ENCODE peak calls at places on chromosome 13, in five cellular contexts. Q is body of pancreas, T is IMR-90, K is mammary epithelial cell, Y is Peyer's patch. C is an unnamed sample. For H3K4me1, the result is how much of the 10 kb centered on the place peaks cover.

GRCh38 chr13:77733674-77734073 is 36.2 kb downstream of the SLAIN1 start:
- DNase-seq in K (no peak), T (no peak), Y (no peak), Q (no peak), C (no peak)

GRCh38 chr13:114004416-114005205 is 30.7 kb upstream of the C13orf46 start:
- DNase-seq in K (no peak), T (peak), Y (no peak), Q (peak), C (no peak)

GRCh38 chr13:98033277-98034247 is 80.1 kb downstream of the IPO5 start:
- DNase-seq in Y (no peak), K (peak), T (peak), Q (peak), C (peak)

GRCh38 chr13:111031531-111031961 is 83.6 kb upstream of the ARHGEF7 start:
- DNase-seq in Q (no peak), K (peak), T (peak), Y (no peak), C (no peak)

GRCh38 chr13:94813920-94814500 is 101.7 kb upstream of the SOX21 start:
- DNase-seq in K (no peak), Y (no peak), Q (no peak), T (no peak), C (no peak)

GRCh38 chr13:52459668-52460067 is 4.4 kb downstream of the CKAP2 start:
- DNase-seq in Q (no peak), Y (no peak), T (peak), K (peak), C (peak)

GRCh38 chr13:20989883-20990282 is 71.5 kb downstream of the LATS2 start:
- DNase-seq in K (no peak), Q (no peak), Y (no peak), T (no peak), C (no peak)

GRCh38 chr13:20119960-20120359 is 40.9 kb downstream of the GJA3 start:
- DNase-seq in Q (no peak), K (no peak), T (no peak), Y (no peak), C (no peak)

GRCh38 chr13:66673401-66673800 is 556.7 kb downstream of the PCDH9 start:
- DNase-seq in T (peak), K (peak), Q (no peak), Y (no peak), C (peak)

GRCh38 chr13:20637811-20638210 is 65.7 kb upstream of the IL17D start:
- DNase-seq in K (no peak), T (no peak), Q (no peak), Y (no peak), C (no peak)

GRCh38 chr13:46166947-46167610 is 14.9 kb downstream of the LCP1 start:
- DNase-seq in K (no peak), Y (no peak), Q (no peak), T (no peak), C (no peak)

GRCh38 chr13:39847336-39847735 is 191.9 kb downstream of the COG6 start:
- DNase-seq in Q (no peak), Y (no peak), K (no peak), T (no peak), C (no peak)

GRCh38 chr13:32045537-32045936 is 14.0 kb downstream of the FRY start:
- DNase-seq in K (no peak), Q (no peak), T (peak), Y (no peak), C (no peak)

GRCh38 chr13:48304132-48304876 is 753 bp downstream of the RB1 start:
- DNase-seq in T (peak), K (peak), Q (peak), Y (peak), C (no peak)

GRCh38 chr13:60109285-60109684 is 54.4 kb downstream of the DIAPH3 start:
- DNase-seq in Y (no peak), K (no peak), Q (no peak), T (no peak), C (no peak)

GRCh38 chr13:26498524-26499208 is 58.8 kb upstream of the WASF3 start:
- DNase-seq in Y (peak), T (peak), K (no peak), Q (no peak), C (no peak)

GRCh38 chr13:92483894-92484293 is 742.7 kb upstream of the GPC6 start:
- DNase-seq in Y (no peak), T (no peak), Q (no peak), K (no peak), C (no peak)

GRCh38 chr13:35694549-35695233 is 218.2 kb upstream of the MAB21L1 start:
- DNase-seq in T (no peak), K (no peak), Q (no peak), Y (no peak), C (no peak)

GRCh38 chr13:110062077-110062776 is 244.7 kb downstream of the COL4A1 start:
- DNase-seq in T (peak), Q (peak), K (peak), Y (no peak), C (peak)

GRCh38 chr13:40996433-40997095 is 22.6 kb downstream of the ELF1 start:
- DNase-seq in T (no peak), K (no peak), Y (no peak), Q (no peak), C (no peak)

GRCh38 chr13:21673592-21674270 is 2.9 kb downstream of the FGF9 start:
- DNase-seq in Q (peak), Y (peak), T (peak), K (peak), C (no peak)

GRCh38 chr13:20566424-20566916 is 487 bp upstream of the IFT88 start:
- DNase-seq in Y (peak), K (peak), Q (peak), T (peak), C (peak)

GRCh38 chr13:106566682-106567420 is 1.1 kb downstream of the ARGLU1 start:
- DNase-seq in T (peak), Y (no peak), Q (peak), K (peak), C (no peak)

GRCh38 chr13:27018230-27018875 is 153.3 kb downstream of the USP12 start:
- DNase-seq in K (no peak), Y (no peak), T (no peak), Q (no peak), C (no peak)

GRCh38 chr13:43195112-43195511 is 171.7 kb downstream of the DNAJC15 start:
- DNase-seq in K (no peak), Q (no peak), Y (no peak), T (no peak), C (no peak)

GRCh38 chr13:43196171-43196611 is 172.8 kb downstream of the DNAJC15 start:
- DNase-seq in T (peak), K (no peak), Q (no peak), Y (no peak), C (no peak)

GRCh38 chr13:43196750-43197149 is 173.4 kb downstream of the DNAJC15 start:
- DNase-seq in Y (no peak), Q (no peak), K (no peak), T (no peak), C (no peak)

GRCh38 chr13:43193789-43194188 is 170.4 kb downstream of the DNAJC15 start:
- DNase-seq in K (no peak), T (no peak), Q (no peak), Y (no peak), C (no peak)

GRCh38 chr13:43195551-43195950 is 172.2 kb downstream of the DNAJC15 start:
- DNase-seq in Y (no peak), Q (no peak), K (no peak), T (no peak), C (no peak)
- TF ChIP-seq CTCF in Y (no peak), Q (no peak), K (peak), T (peak), C (peak)

GRCh38 chr13:24004142-24004541 is 106.8 kb upstream of the C1QTNF9B start:
- DNase-seq in T (no peak), K (no peak), Y (no peak), Q (no peak), C (no peak)

GRCh38 chr13:24006520-24007248 is 109.4 kb upstream of the C1QTNF9B start:
- DNase-seq in Y (peak), T (no peak), Q (no peak), K (no peak), C (no peak)

GRCh38 chr13:24002206-24002815 is 105.0 kb upstream of the C1QTNF9B start:
- DNase-seq in T (no peak), Y (no peak), Q (no peak), K (no peak), C (no peak)

GRCh38 chr13:24005711-24006281 is 108.5 kb upstream of the C1QTNF9B start:
- DNase-seq in Y (no peak), Q (no peak), K (no peak), T (no peak), C (no peak)

GRCh38 chr13:24004971-24005370 is 107.7 kb upstream of the C1QTNF9B start:
- DNase-seq in Y (no peak), T (no peak), K (no peak), Q (no peak), C (no peak)
- H3K27ac ChIP-seq in Y (no peak), T (no peak), K (no peak), Q (no peak), C (no peak)

DNA sequence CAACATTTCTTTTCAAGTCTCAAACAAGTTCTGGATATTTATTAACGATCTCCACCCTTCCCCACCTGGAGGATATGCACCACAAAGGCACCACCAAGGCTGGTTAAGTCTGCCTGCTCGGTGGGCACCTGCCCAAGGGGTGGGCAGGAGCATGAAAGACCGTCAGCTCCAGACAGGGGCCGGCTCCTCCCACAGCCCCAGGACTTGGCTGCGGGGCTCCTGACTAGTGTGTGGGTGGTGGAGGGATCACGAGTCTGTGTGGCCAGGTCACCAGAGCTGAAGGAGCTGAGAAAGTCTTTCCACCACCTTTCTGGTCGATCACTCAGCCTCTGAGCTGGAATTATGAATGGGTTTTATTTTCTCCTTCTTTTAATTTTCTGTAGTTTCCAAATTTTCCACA is 7.8 kb downstream of the SLC7A1 start:
- DNase-seq in Q (no peak), T (peak), K (peak), Y (no peak), C (peak)
- H3K4me1 ChIP-seq in Q (under half), T (under half), K (half or more), Y (under half), C (half or more)

GRCh38 chr13:73832203-73832602 is 302.0 kb downstream of the KLF12 start:
- DNase-seq in T (no peak), Y (no peak), Q (no peak), K (no peak), C (no peak)
- TF ChIP-seq CTCF in T (no peak), Y (no peak), Q (no peak), K (no peak), C (no peak)

GRCh38 chr13:50511877-50512332 is 331.6 kb downstream of the DLEU7 start:
- DNase-seq in T (no peak), Q (no peak), Y (no peak), K (no peak), C (no peak)

GRCh38 chr13:50512602-50513527 is 330.6 kb downstream of the DLEU7 start:
- DNase-seq in K (no peak), T (peak), Y (no peak), Q (peak), C (no peak)

GRCh38 chr13:50509771-50510441 is 333.6 kb downstream of the DLEU7 start:
- DNase-seq in T (peak), Q (no peak), K (no peak), Y (no peak), C (peak)

GRCh38 chr13:50514249-50514648 is 329.2 kb downstream of the DLEU7 start:
- DNase-seq in T (no peak), Y (no peak), K (no peak), Q (no peak), C (no peak)

DNA sequence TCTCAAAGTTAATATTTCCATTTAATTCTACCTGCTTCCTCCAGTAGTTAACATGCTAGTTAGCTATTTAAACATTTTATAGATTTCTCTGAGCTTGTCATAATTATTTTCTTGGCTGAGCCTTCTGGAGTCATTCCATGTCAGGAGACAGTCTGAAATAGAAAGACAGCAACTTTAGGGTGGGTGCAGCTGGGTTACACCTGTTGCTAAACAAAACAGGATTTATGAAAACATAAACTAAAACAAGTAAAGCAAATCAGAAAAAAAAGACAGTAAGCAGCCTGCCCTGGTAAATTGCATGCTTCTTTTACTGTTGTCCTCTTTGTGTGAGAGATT is 330.0 kb downstream of the DLEU7 start:
- DNase-seq in Q (no peak), Y (no peak), K (no peak), T (no peak), C (no peak)
- H3K27ac ChIP-seq in Q (peak), Y (peak), K (no peak), T (no peak), C (no peak)

DNA sequence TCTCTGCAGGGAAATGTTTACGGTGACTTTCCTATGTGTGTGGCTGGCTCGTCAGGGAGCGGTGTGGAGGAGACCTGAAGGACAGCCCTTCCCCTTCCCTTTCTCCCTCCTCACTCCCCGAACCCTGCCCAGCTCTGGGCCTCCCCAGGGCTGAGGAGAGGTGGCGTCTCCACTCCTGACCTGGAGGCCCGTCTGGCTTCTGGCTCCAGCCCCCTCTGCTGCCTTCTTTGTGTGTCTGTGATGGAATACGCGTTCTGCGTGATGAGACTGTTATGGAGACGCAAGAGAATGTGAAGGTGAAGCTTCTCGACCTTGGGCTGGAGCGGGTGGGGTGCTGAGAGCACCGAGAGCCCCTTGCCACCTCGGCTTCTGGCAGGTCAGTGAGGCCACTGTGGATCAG is 24.5 kb downstream of the ATP11A start:
- DNase-seq in T (no peak), Y (peak), K (no peak), Q (no peak), C (no peak)
- H3K4me1 ChIP-seq in T (under half), Y (under half), K (under half), Q (under half), C (under half)

DNA sequence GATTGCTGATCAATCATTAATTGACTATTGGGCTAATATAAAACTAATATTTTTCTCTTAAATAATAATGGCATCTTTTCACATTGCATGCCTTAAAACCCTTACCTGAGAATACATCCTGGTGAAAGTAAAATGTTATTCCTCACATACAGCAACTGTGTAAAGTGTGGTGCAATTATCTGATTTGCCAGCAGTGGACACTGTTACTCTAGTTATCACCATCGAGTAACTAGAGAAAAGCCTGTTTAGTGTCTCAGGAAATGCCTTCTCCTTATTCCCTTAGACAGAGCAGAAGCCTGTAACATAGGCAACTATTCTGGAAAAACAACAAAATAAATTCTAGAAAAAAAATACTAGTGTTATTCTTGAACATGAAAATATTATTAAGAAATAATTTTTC is 459.8 kb downstream of the FGF14 start:
- DNase-seq in Y (no peak), K (peak), T (peak), Q (no peak), C (peak)
- TF ChIP-seq CTCF in Y (no peak), K (peak), T (peak), Q (peak), C (peak)

GRCh38 chr13:33816912-33817311 is 1.0 kb upstream of the RFC3 start:
- DNase-seq in K (no peak), Y (no peak), T (no peak), Q (no peak), C (no peak)

GRCh38 chr13:33817843-33818661 is at the start of gene RFC3:
- DNase-seq in T (peak), Y (peak), Q (peak), K (peak), C (peak)

GRCh38 chr13:33815011-33815550 is 2.9 kb upstream of the RFC3 start:
- DNase-seq in Q (no peak), K (no peak), Y (no peak), T (no peak), C (no peak)

GRCh38 chr13:33817513-33817842 is 471 bp upstream of the RFC3 start:
- DNase-seq in T (peak), Q (no peak), K (peak), Y (no peak), C (no peak)
- H3K27ac ChIP-seq in T (peak), Q (peak), K (peak), Y (peak), C (peak)